ENCODE peak calls at places on chromosomes 1 and 21, in ten cellular contexts. C is PC-9, M is hepatocyte, S is OCI-LY7, P is GM23338, V is GM23248, H is Karpas-422, L is MM.1S, N is PC-3, K is HCT116. E is an unnamed sample. For H3K9me2, the result is how much of the 10 kb centered on the place peaks cover.

GRCh38 chr1:36150296-36151132 is 1.2 kb upstream of the TRAPPC3 start:
- DNase-seq in K (peak), N (peak), H (peak), P (peak), M (peak), S (peak), L (peak), V (peak), C (peak), E (peak)

GRCh38 chr21:43758132-43758619 is 17.9 kb downstream of the CSTB start:
- DNase-seq in K (no peak), C (no peak), P (no peak), N (no peak), M (no peak), L (no peak), V (no peak), S (no peak), H (no peak), E (no peak)

GRCh38 chr1:115230281-115230680 is 107.8 kb downstream of the NGF start:
- DNase-seq in K (no peak), C (peak), M (no peak), P (no peak), N (peak), H (no peak), S (no peak), V (no peak), L (no peak), E (no peak)

GRCh38 chr1:192559115-192560006 is 16.2 kb upstream of the RGS1 start:
- DNase-seq in L (no peak), C (peak), N (peak), H (no peak), M (peak), S (no peak), P (no peak), K (peak), V (peak), E (no peak)

GRCh38 chr1:18390953-18391352 is 89.8 kb upstream of the KLHDC7A start:
- DNase-seq in H (no peak), K (no peak), L (no peak), S (no peak), M (no peak), V (no peak), P (no peak), N (no peak), C (no peak), E (no peak)

GRCh38 chr1:154863702-154864174 is 6.3 kb downstream of the KCNN3 start:
- DNase-seq in V (peak), N (peak), K (peak), M (peak), C (no peak), H (peak), L (no peak), P (peak), S (peak), E (peak)

GRCh38 chr1:215282557-215282956 is 200.0 kb downstream of the KCNK2 start:
- DNase-seq in L (no peak), P (no peak), S (no peak), K (no peak), C (no peak), V (peak), N (peak), H (no peak), M (no peak), E (no peak)

GRCh38 chr1:182955596-182956588 is 2.9 kb upstream of the SHCBP1L start:
- DNase-seq in M (no peak), K (no peak), V (peak), L (no peak), S (no peak), C (peak), H (no peak), P (no peak), N (peak), E (no peak)

GRCh38 chr1:66311092-66311491 is 222.9 kb upstream of the SGIP1 start:
- DNase-seq in L (no peak), H (no peak), P (no peak), V (peak), K (no peak), M (no peak), N (peak), C (no peak), S (no peak), E (no peak)

GRCh38 chr21:26946744-26947446 is 20.0 kb downstream of the ADAMTS5 start:
- DNase-seq in C (no peak), L (no peak), M (no peak), P (peak), H (no peak), V (peak), N (no peak), S (no peak), K (no peak), E (no peak)

GRCh38 chr1:167551359-167551758 is 2.2 kb downstream of the CREG1 start:
- DNase-seq in C (no peak), V (no peak), H (no peak), M (no peak), S (no peak), N (no peak), L (no peak), K (no peak), P (no peak), E (no peak)
- H3K9me2 ChIP-seq in C (under half), V (under half), H (under half), M (under half), S (under half), N (under half), L (under half), K (under half), P (under half), E (under half)

DNA sequence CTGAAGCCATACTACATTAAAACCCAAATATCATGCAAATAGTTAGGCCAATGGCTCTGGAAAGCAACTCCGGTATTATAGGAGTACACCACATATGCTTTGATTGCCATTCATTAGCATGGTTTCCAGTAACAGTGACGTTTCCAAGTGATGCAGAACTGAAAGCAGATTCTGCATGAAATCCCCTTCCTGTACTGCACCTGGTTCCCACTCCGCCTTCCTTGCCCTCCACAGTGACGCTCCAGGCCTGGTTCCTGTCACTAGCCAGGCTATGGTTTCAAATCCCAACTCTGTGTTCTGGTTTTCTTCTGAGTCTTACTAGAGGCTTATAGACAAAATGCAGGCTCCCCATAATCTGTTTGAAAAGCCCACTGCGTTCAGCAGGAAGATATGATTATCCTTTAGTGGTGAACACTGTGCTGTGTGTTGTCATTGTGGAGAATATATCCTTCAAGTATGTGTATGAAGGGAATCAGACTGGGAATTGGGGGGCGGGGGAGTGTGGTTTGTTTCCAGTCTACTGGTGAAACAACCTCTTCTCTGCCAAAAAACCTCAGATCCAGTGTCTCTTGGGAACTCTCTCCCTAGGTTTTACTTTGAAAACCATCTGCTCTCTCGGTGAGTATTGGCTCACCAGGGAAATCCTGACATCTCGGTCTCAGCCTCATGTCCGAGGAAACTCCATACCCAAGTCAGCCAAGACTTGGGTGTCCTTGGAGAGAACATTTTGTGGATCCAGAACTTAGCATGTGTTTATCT is 78.6 kb downstream of the TYW3 start:
- DNase-seq in S (no peak), H (no peak), M (peak), N (no peak), L (peak), V (no peak), P (no peak), K (no peak), C (no peak), E (no peak)
- H3K9me2 ChIP-seq in S (under half), H (under half), M (under half), N (under half), L (under half), V (under half), P (under half), K (under half), C (under half), E (under half)

GRCh38 chr1:56071351-56071750 is 508.0 kb downstream of the PLPP3 start:
- DNase-seq in S (no peak), M (no peak), L (no peak), H (no peak), V (no peak), N (no peak), C (no peak), P (no peak), K (no peak), E (no peak)
- H3K9me2 ChIP-seq in S (under half), M (under half), L (under half), H (under half), V (under half), N (under half), C (under half), P (under half), K (under half), E (under half)

GRCh38 chr1:100606438-100606837 is 68.5 kb downstream of the GPR88 start:
- DNase-seq in C (peak), V (peak), S (peak), H (peak), N (peak), K (peak), P (peak), M (peak), L (no peak), E (peak)
- H3K9me2 ChIP-seq in C (under half), V (under half), S (under half), H (under half), N (under half), K (under half), P (under half), M (under half), L (under half), E (under half)

DNA sequence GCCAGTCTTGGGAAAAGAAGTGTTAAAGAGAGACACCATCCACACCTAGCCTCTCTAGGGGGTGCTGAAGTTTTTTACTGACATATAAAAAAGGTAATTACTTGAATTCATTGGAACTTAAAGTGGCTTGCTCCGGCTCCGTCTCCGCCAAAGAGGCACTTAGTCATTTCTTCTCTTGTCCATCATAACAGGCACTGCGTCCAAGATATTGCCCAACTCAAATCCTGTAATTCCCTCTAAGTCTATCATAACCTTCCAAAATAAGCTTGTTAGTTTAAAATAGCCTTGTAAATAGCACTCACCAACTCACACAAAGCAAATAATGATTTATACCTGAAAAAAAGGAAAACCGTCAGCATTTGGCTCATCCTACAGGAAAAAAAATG is 160.5 kb downstream of the ZBTB18 start:
- DNase-seq in H (no peak), P (no peak), N (peak), L (no peak), C (no peak), S (no peak), V (peak), K (no peak), M (no peak), E (no peak)
- H3K9me2 ChIP-seq in H (under half), P (under half), N (under half), L (under half), C (under half), S (under half), V (under half), K (under half), M (under half), E (under half)